ENCODE peak calls at places on chromosomes 5 and 9, in four cellular contexts. E is stimulated activated CD8-positive, alpha-beta memory T cell treated with anti-CD3 and anti-CD28 coated beads, Interleukin-15, amount 100 ng/mL, for 4 hours; L is NCI-H2081; W is AG10803. R is an unnamed sample.

GRCh38 chr5:180072556-180072955 is 997 bp upstream of the RNF130 start:
- DNase-seq in W (no peak), L (no peak), E (no peak), R (no peak)

GRCh38 chr5:116237917-116238502 is 153.2 kb downstream of the COMMD10 start:
- DNase-seq in W (peak), L (no peak), E (no peak), R (no peak)

GRCh38 chr9:124443625-124444024 is 6.6 kb upstream of the ADGRD2 start:
- DNase-seq in L (no peak), E (no peak), W (no peak), R (no peak)

GRCh38 chr5:151086905-151087360 is 6.1 kb upstream of the TNIP1 start:
- DNase-seq in W (no peak), L (no peak), E (peak), R (no peak)

GRCh38 chr5:149441986-149442385 is 62.9 kb upstream of the IL17B start:
- DNase-seq in W (no peak), L (no peak), E (no peak), R (no peak)

GRCh38 chr5:144361406-144361805 is 190.7 kb downstream of the KCTD16 start:
- DNase-seq in E (no peak), L (no peak), W (no peak), R (no peak)

GRCh38 chr5:14665949-14666741 is 1.6 kb downstream of the OTULIN start:
- DNase-seq in L (peak), W (no peak), E (no peak), R (no peak)

GRCh38 chr9:6197330-6197729 is 18.3 kb upstream of the IL33 start:
- DNase-seq in E (no peak), L (peak), W (peak), R (no peak)

GRCh38 chr5:138110266-138110963 is 26.6 kb downstream of the WNT8A start:
- DNase-seq in L (peak), W (no peak), E (no peak), R (no peak)

GRCh38 chr5:74594172-74595040 is 46.1 kb downstream of the ENC1 start:
- DNase-seq in W (peak), E (no peak), L (no peak), R (no peak)

GRCh38 chr5:137607771-137608170 is 108.6 kb upstream of the SPOCK1 start:
- DNase-seq in E (no peak), L (no peak), W (no peak), R (no peak)